ENCODE peak calls at places on chromosomes 1 and 21, in four cellular contexts. One of them, this sample, is unnamed. For H3K27me3, the result is how much of the 10 kb centered on the place peaks cover.

GRCh38 chr1:168195199-168196135 is 16.7 kb downstream of the TIPRL start:
- DNase-seq in GM23338: peak
- DNase-seq in lower lobe of right lung: no peak
- DNase-seq in transverse colon: no peak
- DNase-seq in this sample: no peak

GRCh38 chr1:28256197-28256827 is 3.0 kb upstream of the SESN2 start:
- DNase-seq in GM23338: no peak
- DNase-seq in lower lobe of right lung: no peak
- DNase-seq in transverse colon: no peak
- DNase-seq in this sample: no peak

GRCh38 chr1:53321366-53321765 is 6.5 kb downstream of the LRP8 start:
- DNase-seq in GM23338: peak
- DNase-seq in lower lobe of right lung: peak
- DNase-seq in transverse colon: no peak
- DNase-seq in this sample: no peak

GRCh38 chr1:6574025-6574620 is 5.7 kb upstream of the ZBTB48 start:
- DNase-seq in GM23338: no peak
- DNase-seq in lower lobe of right lung: no peak
- DNase-seq in transverse colon: no peak
- DNase-seq in this sample: no peak

GRCh38 chr21:16280731-16281130 is 550.9 kb downstream of the USP25 start:
- DNase-seq in GM23338: no peak
- DNase-seq in lower lobe of right lung: no peak
- DNase-seq in transverse colon: no peak
- DNase-seq in this sample: no peak

GRCh38 chr1:84724128-84724860 is 34.0 kb upstream of the SSX2IP start:
- DNase-seq in GM23338: peak
- DNase-seq in lower lobe of right lung: peak
- DNase-seq in transverse colon: peak
- DNase-seq in this sample: no peak

GRCh38 chr1:100265562-100265930 is 470 bp upstream of the RTCA start:
- DNase-seq in GM23338: peak
- DNase-seq in lower lobe of right lung: no peak
- DNase-seq in transverse colon: peak
- DNase-seq in this sample: no peak

GRCh38 chr1:5977494-5978444 is 14.5 kb downstream of the NPHP4 start:
- DNase-seq in GM23338: no peak
- DNase-seq in lower lobe of right lung: peak
- DNase-seq in transverse colon: no peak
- DNase-seq in this sample: no peak

GRCh38 chr1:53172751-53173498 is 23.7 kb upstream of the CPT2 start:
- DNase-seq in GM23338: peak
- DNase-seq in lower lobe of right lung: no peak
- DNase-seq in transverse colon: peak
- DNase-seq in this sample: no peak

GRCh38 chr21:46191257-46191685 is 7.0 kb upstream of the SPATC1L start:
- DNase-seq in GM23338: no peak
- DNase-seq in lower lobe of right lung: no peak
- DNase-seq in transverse colon: no peak
- DNase-seq in this sample: peak

GRCh38 chr1:215523128-215523861 is 43.8 kb upstream of the KCTD3 start:
- DNase-seq in GM23338: peak
- DNase-seq in lower lobe of right lung: no peak
- DNase-seq in transverse colon: no peak
- DNase-seq in this sample: no peak

GRCh38 chr1:199083680-199084079 is 444.8 kb downstream of the PTPRC start:
- DNase-seq in GM23338: no peak
- DNase-seq in lower lobe of right lung: no peak
- DNase-seq in transverse colon: no peak
- DNase-seq in this sample: no peak

GRCh38 chr1:156480411-156481192 is 20.0 kb downstream of the MEF2D start:
- DNase-seq in GM23338: peak
- DNase-seq in lower lobe of right lung: peak
- DNase-seq in transverse colon: peak
- DNase-seq in this sample: no peak

GRCh38 chr1:20215716-20216115 is 29.4 kb upstream of the PLA2G2C start:
- DNase-seq in GM23338: no peak
- DNase-seq in lower lobe of right lung: no peak
- DNase-seq in transverse colon: no peak
- DNase-seq in this sample: no peak

GRCh38 chr1:221913351-221913750 is 171.5 kb upstream of the DUSP10 start:
- DNase-seq in GM23338: no peak
- DNase-seq in lower lobe of right lung: no peak
- DNase-seq in transverse colon: no peak
- DNase-seq in this sample: no peak

GRCh38 chr1:183163311-183163710 is 22.8 kb upstream of the LAMC2 start:
- DNase-seq in GM23338: no peak
- DNase-seq in lower lobe of right lung: no peak
- DNase-seq in transverse colon: no peak
- DNase-seq in this sample: no peak

GRCh38 chr1:73674945-73675561 is 522.9 kb downstream of the LRRIQ3 start:
- DNase-seq in GM23338: peak
- DNase-seq in lower lobe of right lung: no peak
- DNase-seq in transverse colon: no peak
- DNase-seq in this sample: no peak

GRCh38 chr1:228030451-228031201 is 23.8 kb downstream of the WNT3A start:
- DNase-seq in GM23338: no peak
- DNase-seq in lower lobe of right lung: peak
- DNase-seq in transverse colon: peak
- DNase-seq in this sample: no peak

GRCh38 chr1:35886606-35887431 is 3.8 kb downstream of the AGO1 start:
- DNase-seq in GM23338: peak
- DNase-seq in lower lobe of right lung: no peak
- DNase-seq in transverse colon: no peak
- DNase-seq in this sample: no peak

GRCh38 chr1:61163794-61164193 is 81.4 kb downstream of the NFIA start:
- DNase-seq in GM23338: no peak
- DNase-seq in lower lobe of right lung: no peak
- DNase-seq in transverse colon: no peak
- DNase-seq in this sample: no peak

GRCh38 chr1:32393832-32394140 is 455 bp downstream of the BSDC1 start:
- DNase-seq in GM23338: peak
- DNase-seq in lower lobe of right lung: peak
- DNase-seq in transverse colon: peak
- DNase-seq in this sample: no peak

DNA sequence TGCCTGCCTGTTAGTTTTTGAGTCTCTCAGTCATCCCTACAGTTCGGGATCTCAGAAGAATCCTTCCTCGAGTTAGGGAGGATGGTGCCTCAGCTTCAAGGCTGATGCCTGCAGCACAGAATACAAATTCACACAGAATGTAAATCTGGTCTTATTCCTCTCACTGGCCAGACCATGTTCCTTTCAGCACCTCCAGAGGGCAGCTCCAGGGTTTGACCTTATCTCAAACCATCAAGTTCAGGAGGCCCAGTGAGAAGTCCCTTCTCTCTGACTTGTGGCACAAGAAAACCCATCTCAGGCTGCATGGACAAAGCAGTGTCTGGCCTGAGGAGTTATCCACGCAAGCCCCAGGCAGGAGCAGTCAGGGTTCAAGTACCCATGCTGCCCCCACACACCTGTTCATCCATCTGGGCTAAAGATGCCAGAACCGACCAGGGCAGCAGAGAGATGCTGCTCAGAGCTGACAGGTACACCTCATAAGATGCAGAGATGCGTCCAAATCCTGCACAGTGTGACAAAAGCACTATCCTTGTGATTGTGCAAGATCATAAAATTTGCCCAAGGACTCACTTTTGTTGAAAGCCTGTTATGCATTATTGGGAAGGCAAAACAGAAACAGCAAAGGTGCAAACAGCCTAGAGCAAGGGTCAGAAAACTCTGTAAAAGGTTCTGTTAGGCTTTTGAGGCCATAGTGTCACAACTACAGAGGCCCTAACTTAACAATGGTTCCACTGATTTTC is 49.8 kb downstream of the BCAR3 start:
- DNase-seq in GM23338: no peak
- DNase-seq in lower lobe of right lung: no peak
- DNase-seq in transverse colon: no peak
- DNase-seq in this sample: no peak
- TF ChIP-seq CTCF in GM23338: peak
- TF ChIP-seq CTCF in lower lobe of right lung: peak
- TF ChIP-seq CTCF in transverse colon: no peak
- TF ChIP-seq CTCF in this sample: no peak

GRCh38 chr1:67948155-67949075 is 102.0 kb downstream of the DIRAS3 start:
- DNase-seq in GM23338: no peak
- DNase-seq in lower lobe of right lung: no peak
- DNase-seq in transverse colon: no peak
- DNase-seq in this sample: no peak
- H3K27ac ChIP-seq in GM23338: no peak
- H3K27ac ChIP-seq in lower lobe of right lung: no peak
- H3K27ac ChIP-seq in transverse colon: no peak
- H3K27ac ChIP-seq in this sample: no peak

GRCh38 chr21:36703123-36703522 is 4.2 kb downstream of the SIM2 start:
- DNase-seq in GM23338: no peak
- DNase-seq in lower lobe of right lung: no peak
- DNase-seq in transverse colon: no peak
- DNase-seq in this sample: no peak

GRCh38 chr21:36703626-36704280 is 4.8 kb downstream of the SIM2 start:
- DNase-seq in GM23338: no peak
- DNase-seq in lower lobe of right lung: no peak
- DNase-seq in transverse colon: no peak
- DNase-seq in this sample: no peak

GRCh38 chr21:36700961-36701911 is 2.3 kb downstream of the SIM2 start:
- DNase-seq in GM23338: peak
- DNase-seq in lower lobe of right lung: no peak
- DNase-seq in transverse colon: no peak
- DNase-seq in this sample: no peak

GRCh38 chr21:36701912-36702621 is 3.2 kb downstream of the SIM2 start:
- DNase-seq in GM23338: peak
- DNase-seq in lower lobe of right lung: no peak
- DNase-seq in transverse colon: no peak
- DNase-seq in this sample: no peak

GRCh38 chr21:36702622-36702968 is 3.7 kb downstream of the SIM2 start:
- DNase-seq in GM23338: no peak
- DNase-seq in lower lobe of right lung: no peak
- DNase-seq in transverse colon: no peak
- DNase-seq in this sample: no peak
- H3K27me3 ChIP-seq in GM23338: half or more
- H3K27me3 ChIP-seq in lower lobe of right lung: half or more
- H3K27me3 ChIP-seq in transverse colon: half or more
- H3K27me3 ChIP-seq in this sample: half or more

GRCh38 chr21:41169258-41169576 is 1.3 kb downstream of the BACE2 start:
- DNase-seq in GM23338: no peak
- DNase-seq in lower lobe of right lung: no peak
- DNase-seq in transverse colon: no peak
- DNase-seq in this sample: no peak

GRCh38 chr21:41169701-41170100 is 1.7 kb downstream of the BACE2 start:
- DNase-seq in GM23338: no peak
- DNase-seq in lower lobe of right lung: no peak
- DNase-seq in transverse colon: no peak
- DNase-seq in this sample: no peak

GRCh38 chr21:41171210-41171609 is 3.2 kb downstream of the BACE2 start:
- DNase-seq in GM23338: no peak
- DNase-seq in lower lobe of right lung: peak
- DNase-seq in transverse colon: peak
- DNase-seq in this sample: no peak

GRCh38 chr21:41168391-41169257 is 664 bp downstream of the BACE2 start:
- DNase-seq in GM23338: peak
- DNase-seq in lower lobe of right lung: peak
- DNase-seq in transverse colon: peak
- DNase-seq in this sample: peak

DNA sequence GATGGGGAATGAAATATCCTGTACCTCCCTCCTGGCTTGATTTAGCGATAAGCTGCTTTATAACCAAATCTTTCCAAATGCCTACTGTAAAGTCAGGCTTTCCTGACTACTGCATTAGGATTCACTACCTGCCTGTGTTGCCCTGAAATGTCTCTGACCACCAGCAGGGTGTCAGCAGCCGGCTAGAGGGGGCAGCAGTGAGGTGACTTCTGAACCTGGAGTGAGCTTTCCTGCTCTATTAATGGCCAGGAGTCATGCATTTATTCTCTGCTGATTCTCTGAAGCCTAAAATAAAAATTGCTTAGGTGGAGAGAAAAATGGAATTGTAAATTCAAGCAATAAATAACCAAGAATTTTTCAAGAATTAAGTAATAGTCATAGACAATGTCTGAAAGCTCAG is 2.5 kb downstream of the BACE2 start:
- DNase-seq in GM23338: peak
- DNase-seq in lower lobe of right lung: no peak
- DNase-seq in transverse colon: peak
- DNase-seq in this sample: no peak
- TF ChIP-seq CTCF in GM23338: peak
- TF ChIP-seq CTCF in lower lobe of right lung: peak
- TF ChIP-seq CTCF in transverse colon: peak
- TF ChIP-seq CTCF in this sample: peak

GRCh38 chr1:2444138-2444591 is 31.8 kb upstream of the PEX10 start:
- DNase-seq in GM23338: no peak
- DNase-seq in lower lobe of right lung: no peak
- DNase-seq in transverse colon: no peak
- DNase-seq in this sample: no peak

GRCh38 chr1:2443285-2444137 is 31.1 kb upstream of the PEX10 start:
- DNase-seq in GM23338: peak
- DNase-seq in lower lobe of right lung: no peak
- DNase-seq in transverse colon: no peak
- DNase-seq in this sample: no peak

GRCh38 chr1:2439369-2439768 is 27.0 kb upstream of the PEX10 start:
- DNase-seq in GM23338: no peak
- DNase-seq in lower lobe of right lung: no peak
- DNase-seq in transverse colon: no peak
- DNase-seq in this sample: no peak

GRCh38 chr1:2442676-2443075 is 30.3 kb upstream of the PEX10 start:
- DNase-seq in GM23338: no peak
- DNase-seq in lower lobe of right lung: no peak
- DNase-seq in transverse colon: no peak
- DNase-seq in this sample: no peak

GRCh38 chr1:2441746-2442145 is 29.4 kb upstream of the PEX10 start:
- DNase-seq in GM23338: no peak
- DNase-seq in lower lobe of right lung: no peak
- DNase-seq in transverse colon: no peak
- DNase-seq in this sample: no peak
- H3K27ac ChIP-seq in GM23338: no peak
- H3K27ac ChIP-seq in lower lobe of right lung: no peak
- H3K27ac ChIP-seq in transverse colon: no peak
- H3K27ac ChIP-seq in this sample: no peak

This sample was measured in right atrium auricular region.